ENCODE peak calls at places on chromosome 17, in five cellular contexts. One of them, this sample, is unnamed.

GRCh38 chr17:17928422-17929386 is 43.5 kb downstream of the TOM1L2 start:
- DNase-seq in effector memory CD4-positive, alpha-beta T cell: no peak
- DNase-seq in ovary: no peak
- DNase-seq in RWPE2: no peak
- DNase-seq in right cardiac atrium: no peak
- DNase-seq in this sample: no peak

GRCh38 chr17:83161298-83162034 is 82.1 kb downstream of the METRNL start:
- DNase-seq in effector memory CD4-positive, alpha-beta T cell: no peak
- DNase-seq in ovary: peak; percentile 65
- DNase-seq in RWPE2: peak; percentile 45
- DNase-seq in right cardiac atrium: no peak
- DNase-seq in this sample: peak; percentile 34

GRCh38 chr17:17191961-17192381 is 14.2 kb downstream of the PLD6 start:
- DNase-seq in effector memory CD4-positive, alpha-beta T cell: no peak
- DNase-seq in right cardiac atrium: no peak
- DNase-seq in RWPE2: no peak
- DNase-seq in ovary: no peak
- DNase-seq in this sample: peak; percentile 24

GRCh38 chr17:40953876-40954275 is 12.9 kb downstream of the KRT39 start:
- DNase-seq in right cardiac atrium: no peak
- DNase-seq in effector memory CD4-positive, alpha-beta T cell: no peak
- DNase-seq in ovary: no peak
- DNase-seq in RWPE2: no peak
- DNase-seq in this sample: no peak

GRCh38 chr17:17370711-17371110 is 67.5 kb downstream of the NT5M start:
- DNase-seq in RWPE2: peak; percentile 33
- DNase-seq in effector memory CD4-positive, alpha-beta T cell: no peak
- DNase-seq in ovary: no peak
- DNase-seq in right cardiac atrium: peak; percentile 30
- DNase-seq in this sample: peak; percentile 51

GRCh38 chr17:3794890-3795757 is 5.9 kb downstream of the ITGAE start:
- DNase-seq in RWPE2: no peak
- DNase-seq in right cardiac atrium: peak; percentile 43
- DNase-seq in effector memory CD4-positive, alpha-beta T cell: peak; percentile 50
- DNase-seq in ovary: no peak
- DNase-seq in this sample: no peak

GRCh38 chr17:14871921-14872320 is 393.2 kb downstream of the PMP22 start:
- DNase-seq in effector memory CD4-positive, alpha-beta T cell: no peak
- DNase-seq in right cardiac atrium: no peak
- DNase-seq in ovary: no peak
- DNase-seq in RWPE2: no peak
- DNase-seq in this sample: no peak

GRCh38 chr17:29726721-29727252 is 104.1 kb upstream of the CORO6 start:
- DNase-seq in effector memory CD4-positive, alpha-beta T cell: no peak
- DNase-seq in ovary: no peak
- DNase-seq in right cardiac atrium: no peak
- DNase-seq in RWPE2: no peak
- DNase-seq in this sample: no peak

GRCh38 chr17:77458202-77459017 is 317.6 kb downstream of the SEC14L1 start:
- DNase-seq in RWPE2: no peak
- DNase-seq in right cardiac atrium: no peak
- DNase-seq in effector memory CD4-positive, alpha-beta T cell: no peak
- DNase-seq in ovary: no peak
- DNase-seq in this sample: peak; percentile 61

GRCh38 chr17:80825471-80826345 is 165.9 kb upstream of the CHMP6 start:
- DNase-seq in right cardiac atrium: no peak
- DNase-seq in effector memory CD4-positive, alpha-beta T cell: no peak
- DNase-seq in RWPE2: peak; percentile 51
- DNase-seq in ovary: peak; percentile 23
- DNase-seq in this sample: peak; percentile 26

GRCh38 chr17:72412650-72413076 is 291.8 kb downstream of the SOX9 start:
- DNase-seq in right cardiac atrium: no peak
- DNase-seq in RWPE2: no peak
- DNase-seq in effector memory CD4-positive, alpha-beta T cell: no peak
- DNase-seq in ovary: no peak
- DNase-seq in this sample: no peak

GRCh38 chr17:9880582-9880999 is 24.5 kb downstream of the RCVRN start:
- DNase-seq in ovary: no peak
- DNase-seq in RWPE2: no peak
- DNase-seq in effector memory CD4-positive, alpha-beta T cell: no peak
- DNase-seq in right cardiac atrium: no peak
- DNase-seq in this sample: no peak

GRCh38 chr17:81640011-81640410 is 3.0 kb downstream of the TSPAN10 start:
- DNase-seq in RWPE2: no peak
- DNase-seq in right cardiac atrium: peak; percentile 4
- DNase-seq in ovary: no peak
- DNase-seq in effector memory CD4-positive, alpha-beta T cell: no peak
- DNase-seq in this sample: peak; percentile 34

GRCh38 chr17:81961087-81961514 is at the start of gene NOTUM:
- DNase-seq in ovary: peak; percentile 56
- DNase-seq in effector memory CD4-positive, alpha-beta T cell: no peak
- DNase-seq in RWPE2: no peak
- DNase-seq in right cardiac atrium: no peak
- DNase-seq in this sample: no peak

GRCh38 chr17:15398736-15399331 is 57.4 kb upstream of the TEKT3 start:
- DNase-seq in RWPE2: no peak
- DNase-seq in right cardiac atrium: no peak
- DNase-seq in ovary: no peak
- DNase-seq in effector memory CD4-positive, alpha-beta T cell: no peak
- DNase-seq in this sample: no peak

DNA sequence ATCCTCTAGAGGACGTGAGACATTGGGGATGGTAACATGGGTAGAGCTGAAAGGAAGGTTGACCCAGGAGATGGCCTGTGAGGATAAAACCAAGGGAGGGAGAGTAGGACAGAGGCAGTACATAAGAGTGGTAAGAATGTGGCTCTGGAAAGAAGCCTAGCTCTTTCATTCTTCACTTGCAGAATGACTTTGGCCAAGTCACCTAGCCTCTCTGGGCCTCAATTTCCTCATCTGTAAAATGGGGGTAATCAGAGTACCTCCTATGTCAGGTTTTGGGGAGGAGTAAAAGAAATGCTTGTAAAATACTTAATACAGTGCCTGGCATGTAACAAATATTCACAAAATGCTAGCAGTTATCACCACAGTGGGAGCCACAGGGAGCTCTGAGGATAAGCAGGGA is 6.9 kb downstream of the KDM6B start:
- DNase-seq in right cardiac atrium: no peak
- DNase-seq in RWPE2: no peak
- DNase-seq in ovary: no peak
- DNase-seq in effector memory CD4-positive, alpha-beta T cell: no peak
- DNase-seq in this sample: no peak
- H3K4me1 ChIP-seq in right cardiac atrium: peaks cover 12% of the 10 kb centered on the region
- H3K4me1 ChIP-seq in RWPE2: peaks cover 21% of the 10 kb centered on the region
- H3K4me1 ChIP-seq in ovary: peaks cover 17% of the 10 kb centered on the region
- H3K4me1 ChIP-seq in effector memory CD4-positive, alpha-beta T cell: peaks cover 63% of the 10 kb centered on the region
- H3K4me1 ChIP-seq in this sample: peaks cover 35% of the 10 kb centered on the region

DNA sequence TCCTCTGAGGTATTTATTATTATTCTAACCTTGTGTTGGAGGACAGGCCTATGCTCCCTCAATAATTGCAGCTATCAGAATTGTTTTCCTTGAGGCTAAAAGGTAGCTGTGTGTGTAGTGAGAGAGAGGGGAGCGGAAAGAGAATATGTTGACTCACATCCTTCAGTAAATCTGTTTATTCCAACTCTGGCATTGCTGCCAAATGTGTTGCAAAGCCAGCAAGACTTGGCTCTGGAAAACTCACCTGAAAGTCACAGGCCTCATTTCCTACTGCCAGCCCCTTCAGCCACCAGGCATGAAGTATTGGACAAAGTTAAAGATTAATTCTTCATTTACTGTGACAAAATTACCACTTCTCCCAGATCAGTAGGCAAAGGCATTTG is 9.6 kb downstream of the CA10 start:
- DNase-seq in ovary: no peak
- DNase-seq in effector memory CD4-positive, alpha-beta T cell: no peak
- DNase-seq in right cardiac atrium: no peak
- DNase-seq in RWPE2: no peak
- DNase-seq in this sample: no peak
- H3K27ac ChIP-seq in ovary: no peak overlapping the region
- H3K27ac ChIP-seq in effector memory CD4-positive, alpha-beta T cell: no peak overlapping the region
- H3K27ac ChIP-seq in right cardiac atrium: no peak overlapping the region
- H3K27ac ChIP-seq in RWPE2: peak overlapping the region; percentile 94
- H3K27ac ChIP-seq in this sample: no peak overlapping the region

GRCh38 chr17:57387575-57387974 is 131.3 kb downstream of the MSI2 start:
- DNase-seq in ovary: no peak
- DNase-seq in RWPE2: no peak
- DNase-seq in effector memory CD4-positive, alpha-beta T cell: no peak
- DNase-seq in right cardiac atrium: no peak
- DNase-seq in this sample: no peak
- H3K9me3 ChIP-seq in ovary: no peaks in the 10 kb centered on the region
- H3K9me3 ChIP-seq in RWPE2: no peaks in the 10 kb centered on the region
- H3K9me3 ChIP-seq in effector memory CD4-positive, alpha-beta T cell: no peaks in the 10 kb centered on the region
- H3K9me3 ChIP-seq in right cardiac atrium: no peaks in the 10 kb centered on the region
- H3K9me3 ChIP-seq in this sample: no peaks in the 10 kb centered on the region

DNA sequence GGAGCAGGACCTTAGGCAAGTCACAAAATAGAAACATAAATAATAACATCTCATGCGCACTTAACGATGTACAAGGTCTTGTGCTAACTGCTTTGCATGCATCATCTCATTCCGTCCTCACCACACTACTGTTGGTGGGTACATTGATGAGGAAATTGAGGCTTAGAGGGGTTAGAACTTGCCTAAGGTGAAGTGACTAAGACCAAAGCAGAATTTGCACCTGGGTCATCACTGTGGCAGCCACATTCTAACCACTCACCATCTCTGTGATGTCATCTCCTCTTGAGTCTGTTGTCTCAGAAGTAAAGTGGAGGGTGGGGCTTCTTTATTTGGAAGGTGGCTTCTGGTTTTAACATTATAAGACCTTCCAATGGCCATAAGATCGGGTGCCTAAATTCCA is 20.4 kb upstream of the TRIM25 start:
- DNase-seq in right cardiac atrium: no peak
- DNase-seq in ovary: no peak
- DNase-seq in RWPE2: no peak
- DNase-seq in effector memory CD4-positive, alpha-beta T cell: no peak
- DNase-seq in this sample: no peak
- H3K4me1 ChIP-seq in right cardiac atrium: no peaks in the 10 kb centered on the region
- H3K4me1 ChIP-seq in ovary: no peaks in the 10 kb centered on the region
- H3K4me1 ChIP-seq in RWPE2: peaks cover 9% of the 10 kb centered on the region
- H3K4me1 ChIP-seq in effector memory CD4-positive, alpha-beta T cell: no peaks in the 10 kb centered on the region
- H3K4me1 ChIP-seq in this sample: no peaks in the 10 kb centered on the region

GRCh38 chr17:45284176-45285140 is 22.6 kb upstream of the SPATA32 start:
- DNase-seq in RWPE2: no peak
- DNase-seq in right cardiac atrium: peak; percentile 83
- DNase-seq in ovary: no peak
- DNase-seq in effector memory CD4-positive, alpha-beta T cell: peak; percentile 9
- DNase-seq in this sample: peak; percentile 75
- H3K27ac ChIP-seq in RWPE2: peak overlapping the region; percentile 28
- H3K27ac ChIP-seq in right cardiac atrium: peak overlapping the region; percentile 81
- H3K27ac ChIP-seq in ovary: no peak overlapping the region
- H3K27ac ChIP-seq in effector memory CD4-positive, alpha-beta T cell: no peak overlapping the region
- H3K27ac ChIP-seq in this sample: no peak overlapping the region

DNA sequence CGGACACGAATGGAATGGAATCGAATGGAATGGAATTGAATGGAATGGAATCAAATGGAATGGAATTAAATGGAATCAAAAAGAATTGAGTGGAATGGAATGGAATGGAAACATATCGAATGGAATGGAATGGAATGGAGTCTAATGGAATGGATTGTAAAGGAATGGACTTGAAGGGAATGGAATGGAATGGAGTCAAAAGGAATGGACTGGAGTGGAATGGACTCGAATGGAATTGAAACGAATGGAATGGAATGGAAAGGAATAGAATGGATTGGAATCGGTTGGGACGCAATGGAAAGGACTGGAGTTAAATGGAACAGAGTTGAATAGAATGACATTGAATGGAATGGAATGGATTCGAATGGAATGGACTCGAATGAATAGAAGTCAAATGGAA is 486.9 kb upstream of the WSB1 start:
- DNase-seq in effector memory CD4-positive, alpha-beta T cell: no peak
- DNase-seq in RWPE2: no peak
- DNase-seq in right cardiac atrium: no peak
- DNase-seq in ovary: no peak
- DNase-seq in this sample: no peak
- H3K9me3 ChIP-seq in effector memory CD4-positive, alpha-beta T cell: peaks cover 5% of the 10 kb centered on the region
- H3K9me3 ChIP-seq in RWPE2: peaks cover 20% of the 10 kb centered on the region
- H3K9me3 ChIP-seq in right cardiac atrium: no peaks in the 10 kb centered on the region
- H3K9me3 ChIP-seq in ovary: peaks cover 6% of the 10 kb centered on the region
- H3K9me3 ChIP-seq in this sample: peaks cover 88% of the 10 kb centered on the region

GRCh38 chr17:2064980-2065785 is 10.3 kb downstream of the HIC1 start:
- DNase-seq in RWPE2: no peak
- DNase-seq in ovary: peak; percentile 64
- DNase-seq in right cardiac atrium: peak; percentile 87
- DNase-seq in effector memory CD4-positive, alpha-beta T cell: no peak
- DNase-seq in this sample: no peak
- H3K4me1 ChIP-seq in RWPE2: peaks cover 18% of the 10 kb centered on the region
- H3K4me1 ChIP-seq in ovary: peaks cover 47% of the 10 kb centered on the region
- H3K4me1 ChIP-seq in right cardiac atrium: peaks cover 13% of the 10 kb centered on the region
- H3K4me1 ChIP-seq in effector memory CD4-positive, alpha-beta T cell: no peaks in the 10 kb centered on the region
- H3K4me1 ChIP-seq in this sample: peaks cover 14% of the 10 kb centered on the region

GRCh38 chr17:73429440-73430164 is 117.8 kb upstream of the CDC42EP4 start:
- DNase-seq in right cardiac atrium: peak; percentile 95
- DNase-seq in ovary: peak; percentile 90
- DNase-seq in effector memory CD4-positive, alpha-beta T cell: peak; percentile 60
- DNase-seq in RWPE2: no peak
- DNase-seq in this sample: peak; percentile 97
- H3K27ac ChIP-seq in right cardiac atrium: no peak overlapping the region
- H3K27ac ChIP-seq in ovary: no peak overlapping the region
- H3K27ac ChIP-seq in effector memory CD4-positive, alpha-beta T cell: no peak overlapping the region
- H3K27ac ChIP-seq in RWPE2: no peak overlapping the region
- H3K27ac ChIP-seq in this sample: no peak overlapping the region